ENCODE peak calls at places on chromosomes 16 and 17, in four cellular contexts. F is osteoblast, G is IMR-90, V is PC-9. Z is an unnamed sample. For H3K4me1, the result is how much of the 10 kb centered on the place peaks cover.

GRCh38 chr16:7512503-7512902 is 179.9 kb downstream of the RBFOX1 start:
- DNase-seq in F (no peak), G (no peak), V (no peak), Z (no peak)

GRCh38 chr16:84332975-84333684 is 35.2 kb upstream of the ATP2C2 start:
- DNase-seq in F (no peak), G (no peak), V (no peak), Z (no peak)

GRCh38 chr17:7634384-7634783 is 4.4 kb downstream of the SHBG start:
- DNase-seq in F (peak), G (peak), V (no peak), Z (peak)

GRCh38 chr17:50551884-50552283 is 4.9 kb downstream of the SPATA20 start:
- DNase-seq in F (no peak), G (no peak), V (no peak), Z (no peak)

GRCh38 chr17:2175294-2175628 is 120.4 kb downstream of the HIC1 start:
- DNase-seq in F (no peak), G (no peak), V (no peak), Z (no peak)

GRCh38 chr16:12971216-12971615 is 69.8 kb downstream of the SHISA9 start:
- DNase-seq in F (no peak), G (no peak), V (peak), Z (no peak)

GRCh38 chr16:7233963-7234362 is 98.7 kb upstream of the RBFOX1 start:
- DNase-seq in F (no peak), G (no peak), V (no peak), Z (no peak)

GRCh38 chr17:66523378-66524174 is 221.2 kb downstream of the PRKCA start:
- DNase-seq in F (peak), G (peak), V (no peak), Z (no peak)

GRCh38 chr17:72361892-72362291 is 241.1 kb downstream of the SOX9 start:
- DNase-seq in F (no peak), G (peak), V (no peak), Z (no peak)

GRCh38 chr16:12754824-12755543 is 48.7 kb downstream of the CPPED1 start:
- DNase-seq in F (no peak), G (no peak), V (no peak), Z (no peak)

GRCh38 chr16:80670170-80670865 is 129.5 kb downstream of the DYNLRB2 start:
- DNase-seq in F (no peak), G (no peak), V (no peak), Z (no peak)

GRCh38 chr16:70705056-70705455 is 19.2 kb upstream of the MTSS2 start:
- DNase-seq in F (peak), G (peak), V (no peak), Z (no peak)

GRCh38 chr17:50798424-50799344 is 31.4 kb upstream of the ANKRD40CL start:
- DNase-seq in F (peak), G (no peak), V (no peak), Z (no peak)

GRCh38 chr16:3594316-3595109 is 16.9 kb downstream of the SLX4 start:
- DNase-seq in F (peak), G (no peak), V (no peak), Z (no peak)

GRCh38 chr17:57586099-57586702 is 158.9 kb downstream of the CCDC182 start:
- DNase-seq in F (peak), G (no peak), V (no peak), Z (peak)

GRCh38 chr17:66451188-66452149 is 149.1 kb downstream of the PRKCA start:
- DNase-seq in F (no peak), G (no peak), V (no peak), Z (no peak)

GRCh38 chr17:19977360-19978205 is at the start of gene AKAP10:
- DNase-seq in F (peak), G (peak), V (peak), Z (peak)

GRCh38 chr17:57471941-57472368 is 215.6 kb downstream of the MSI2 start:
- DNase-seq in F (no peak), G (no peak), V (no peak), Z (no peak)

GRCh38 chr16:67100569-67101300 is 9.0 kb upstream of the PHAF1 start:
- DNase-seq in F (peak), G (peak), V (no peak), Z (no peak)

GRCh38 chr17:60141111-60142018 is 8.4 kb upstream of the CA4 start:
- DNase-seq in F (peak), G (peak), V (no peak), Z (peak)

GRCh38 chr17:80361495-80362220 is 53.3 kb upstream of the ENDOV start:
- DNase-seq in F (peak), G (no peak), V (no peak), Z (peak)

GRCh38 chr16:88662222-88662842 is 559 bp downstream of the MVD start:
- DNase-seq in F (peak), G (no peak), V (no peak), Z (no peak)

GRCh38 chr17:51107666-51108227 is 12.9 kb downstream of the SPAG9 start:
- DNase-seq in F (no peak), G (no peak), V (peak), Z (no peak)

GRCh38 chr17:4365103-4365627 is 1.3 kb downstream of the UBE2G1 start:
- DNase-seq in F (peak), G (peak), V (peak), Z (peak)

GRCh38 chr17:12438813-12439586 is 226.7 kb upstream of the MYOCD start:
- DNase-seq in F (no peak), G (no peak), V (no peak), Z (no peak)

GRCh38 chr17:72514888-72515287 is 394.1 kb downstream of the SOX9 start:
- DNase-seq in F (no peak), G (peak), V (no peak), Z (no peak)

GRCh38 chr17:41772218-41772585 is 14.3 kb downstream of the JUP start:
- DNase-seq in F (peak), G (no peak), V (peak), Z (peak)

GRCh38 chr17:41775394-41776226 is 10.9 kb downstream of the JUP start:
- DNase-seq in F (peak), G (no peak), V (no peak), Z (peak)

GRCh38 chr17:41772586-41773189 is 13.8 kb downstream of the JUP start:
- DNase-seq in F (peak), G (no peak), V (no peak), Z (peak)

GRCh38 chr17:41773190-41773588 is 13.3 kb downstream of the JUP start:
- DNase-seq in F (peak), G (peak), V (peak), Z (peak)

DNA sequence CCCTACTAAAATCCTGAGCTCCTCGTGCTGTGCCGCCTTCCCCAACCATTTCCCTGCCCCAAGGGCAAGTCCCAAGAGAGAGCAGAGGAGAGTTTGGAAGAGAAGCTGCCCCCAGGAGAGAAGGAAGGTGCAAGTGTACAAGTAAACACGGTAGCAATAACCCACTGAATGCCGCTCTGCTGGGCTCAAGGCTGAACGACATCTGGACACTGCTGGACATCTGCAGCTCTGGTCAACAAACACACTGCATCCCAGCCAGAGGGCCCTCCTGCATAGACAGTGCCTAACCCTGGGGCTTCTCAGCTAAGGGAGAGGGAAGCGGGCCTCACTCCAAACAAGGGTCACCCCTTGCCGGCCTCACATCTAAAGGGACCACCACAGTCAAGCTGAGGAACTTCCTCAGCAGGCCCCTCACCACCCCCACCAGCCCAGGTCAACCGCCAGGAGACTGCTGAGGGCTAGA is 12.7 kb downstream of the JUP start:
- DNase-seq in F (peak), G (peak), V (no peak), Z (peak)
- H3K4me1 ChIP-seq in F (under half), G (under half), V (half or more), Z (half or more)

DNA sequence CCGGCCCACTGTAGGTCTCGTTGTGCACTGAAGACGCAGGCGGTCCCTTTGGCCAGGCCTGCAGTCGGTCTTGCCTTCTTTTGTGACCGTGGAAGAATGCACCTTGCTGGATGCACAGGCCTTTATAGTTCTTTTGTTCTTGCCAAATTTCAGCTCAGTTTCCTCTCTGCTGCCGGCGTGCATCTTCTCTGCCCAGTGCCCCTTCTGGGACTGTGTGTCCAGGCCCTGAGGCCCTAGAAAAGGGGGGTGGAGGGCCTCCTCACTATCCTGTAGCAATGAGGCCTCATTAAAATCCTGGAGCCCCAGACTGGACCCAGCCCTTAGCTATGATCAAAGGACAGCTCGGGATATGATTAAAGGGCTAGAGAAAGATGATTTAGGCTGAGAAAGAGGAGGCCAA is 229.8 kb downstream of the SEC14L1 start:
- DNase-seq in F (peak), G (no peak), V (no peak), Z (peak)
- H3K27ac ChIP-seq in F (peak), G (no peak), V (no peak), Z (no peak)

DNA sequence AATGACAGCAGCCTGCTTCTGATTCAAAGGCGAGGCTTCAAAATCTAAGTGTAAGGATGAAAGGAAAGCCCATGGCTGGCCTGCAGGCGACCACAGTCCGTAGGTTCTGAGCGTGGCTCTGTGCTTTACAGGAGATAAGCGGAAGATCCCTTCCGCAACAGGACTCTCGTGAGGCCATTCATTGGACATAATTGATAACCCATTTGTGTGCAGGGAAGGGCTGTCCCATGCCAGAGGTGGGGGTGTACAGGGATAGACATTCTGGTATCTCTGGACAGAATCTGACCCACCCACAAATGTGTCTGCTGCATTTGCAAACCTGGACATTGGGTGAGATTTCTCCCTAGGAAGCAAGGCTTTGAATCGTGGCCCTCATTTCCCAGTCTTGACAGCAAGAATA is 4.0 kb downstream of the CYB561 start:
- DNase-seq in F (peak), G (no peak), V (no peak), Z (no peak)
- H3K4me1 ChIP-seq in F (under half), G (under half), V (under half), Z (under half)

DNA sequence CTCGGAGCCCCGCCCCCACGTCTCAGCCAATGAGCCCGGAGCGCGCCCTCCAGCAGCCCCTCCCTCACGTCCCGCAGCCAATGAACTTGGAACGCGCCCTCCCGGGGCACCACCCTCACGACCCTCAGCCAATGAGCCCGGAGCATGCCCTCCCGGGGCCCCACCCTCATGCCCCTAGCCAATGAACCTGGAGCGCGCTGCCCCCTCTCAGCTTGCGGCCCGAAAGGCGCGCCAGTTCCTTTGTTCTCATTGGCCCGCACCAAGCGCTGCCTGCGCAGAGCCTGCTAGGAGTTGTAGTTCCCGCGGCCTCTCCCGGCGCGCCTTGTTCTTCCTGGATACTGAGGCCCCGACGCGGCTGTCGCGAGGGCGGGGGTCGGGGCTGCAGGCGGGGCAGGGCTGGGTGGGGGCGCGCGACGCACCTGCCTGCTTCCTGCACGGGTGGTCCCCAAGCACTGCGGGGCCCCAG is at the start of gene LRRC45:
- DNase-seq in F (peak), G (peak), V (peak), Z (peak)
- H3K27ac ChIP-seq in F (peak), G (peak), V (no peak), Z (no peak)

GRCh38 chr16:87371261-87371866 is 12.2 kb downstream of the FBXO31 start:
- DNase-seq in F (no peak), G (no peak), V (no peak), Z (no peak)

GRCh38 chr16:87376660-87377059 is 6.9 kb downstream of the FBXO31 start:
- DNase-seq in F (no peak), G (no peak), V (no peak), Z (no peak)

GRCh38 chr16:87374313-87374712 is 9.3 kb downstream of the FBXO31 start:
- DNase-seq in F (peak), G (no peak), V (no peak), Z (no peak)

GRCh38 chr16:87372305-87372704 is 11.3 kb downstream of the FBXO31 start:
- DNase-seq in F (no peak), G (no peak), V (no peak), Z (no peak)

GRCh38 chr16:87375426-87376135 is 8.0 kb downstream of the FBXO31 start:
- DNase-seq in F (peak), G (peak), V (no peak), Z (no peak)
- H3K4me1 ChIP-seq in F (under half), G (under half), V (under half), Z (under half)

GRCh38 chr16:1968146-1968953 is 1.7 kb downstream of the RNF151 start:
- DNase-seq in F (peak), G (no peak), V (no peak), Z (no peak)

GRCh38 chr16:1965610-1966009 is 984 bp upstream of the RPS2 start:
- DNase-seq in F (peak), G (no peak), V (no peak), Z (no peak)

GRCh38 chr16:1964506-1965471 is at the start of gene RPS2:
- DNase-seq in F (peak), G (peak), V (peak), Z (peak)

GRCh38 chr16:1964046-1964505 is 550 bp downstream of the RPS2 start:
- DNase-seq in F (peak), G (no peak), V (no peak), Z (peak)

GRCh38 chr16:1966460-1966859 is at the start of gene RNF151:
- DNase-seq in F (peak), G (no peak), V (no peak), Z (no peak)
- H3K27ac ChIP-seq in F (peak), G (peak), V (peak), Z (no peak)

GRCh38 chr16:11259288-11259621 is 3.3 kb upstream of the SOCS1 start:
- DNase-seq in F (peak), G (no peak), V (no peak), Z (no peak)
- H3K4me1 ChIP-seq in F (under half), G (under half), V (under half), Z (under half)

GRCh38 chr17:43767053-43767712 is 8.6 kb upstream of the SOST start:
- DNase-seq in F (peak), G (no peak), V (no peak), Z (no peak)
- H3K27ac ChIP-seq in F (no peak), G (no peak), V (no peak), Z (no peak)

GRCh38 chr17:81398855-81399451 is 3.7 kb downstream of the BAHCC1 start:
- DNase-seq in F (peak), G (no peak), V (no peak), Z (no peak)
- H3K4me1 ChIP-seq in F (half or more), G (under half), V (under half), Z (under half)